ENCODE peak calls at places on chromosome 2, in four cellular contexts. One of them, this sample, is unnamed.

GRCh38 chr2:237451582-237452469 is 35.2 kb upstream of the MLPH start:
- DNase-seq in GM12891: no peak
- DNase-seq in GM12878: no peak
- DNase-seq in K562: no peak
- DNase-seq in this sample: no peak

GRCh38 chr2:46097714-46098480 is 199.3 kb upstream of the EPAS1 start:
- DNase-seq in GM12878: no peak
- DNase-seq in K562: peak
- DNase-seq in GM12891: no peak
- DNase-seq in this sample: no peak

GRCh38 chr2:227411990-227412350 is 24.2 kb upstream of the SCYGR1 start:
- DNase-seq in K562: no peak
- DNase-seq in GM12891: no peak
- DNase-seq in GM12878: no peak
- DNase-seq in this sample: no peak

GRCh38 chr2:127859712-127860085 is 1.7 kb upstream of the POLR2D start:
- DNase-seq in K562: peak
- DNase-seq in GM12891: peak
- DNase-seq in GM12878: no peak
- DNase-seq in this sample: peak

GRCh38 chr2:190722061-190722759 is 73.3 kb downstream of the NAB1 start:
- DNase-seq in GM12878: peak
- DNase-seq in K562: no peak
- DNase-seq in GM12891: no peak
- DNase-seq in this sample: no peak

GRCh38 chr2:113211226-113212105 is 37.7 kb downstream of the PSD4 start:
- DNase-seq in K562: no peak
- DNase-seq in GM12891: no peak
- DNase-seq in GM12878: no peak
- DNase-seq in this sample: no peak

GRCh38 chr2:148876589-148877402 is 1.8 kb downstream of the KIF5C start:
- DNase-seq in K562: peak
- DNase-seq in GM12878: no peak
- DNase-seq in GM12891: no peak
- DNase-seq in this sample: peak

GRCh38 chr2:238566001-238566645 is 139.4 kb downstream of the ASB1 start:
- DNase-seq in GM12891: no peak
- DNase-seq in GM12878: no peak
- DNase-seq in K562: no peak
- DNase-seq in this sample: no peak

GRCh38 chr2:75102011-75102410 is 97.3 kb downstream of the TACR1 start:
- DNase-seq in K562: no peak
- DNase-seq in GM12891: no peak
- DNase-seq in GM12878: no peak
- DNase-seq in this sample: no peak

GRCh38 chr2:14297906-14298305 is 334.6 kb upstream of the LRATD1 start:
- DNase-seq in GM12878: no peak
- DNase-seq in GM12891: no peak
- DNase-seq in K562: no peak
- DNase-seq in this sample: no peak

GRCh38 chr2:222734690-222735014 is 63.2 kb downstream of the MOGAT1 start:
- DNase-seq in K562: no peak
- DNase-seq in GM12878: peak
- DNase-seq in GM12891: no peak
- DNase-seq in this sample: no peak

GRCh38 chr2:195662138-195662537 is 5.1 kb downstream of the SLC39A10 start:
- DNase-seq in K562: peak
- DNase-seq in GM12891: no peak
- DNase-seq in GM12878: no peak
- DNase-seq in this sample: no peak

GRCh38 chr2:215143458-215143857 is 5.0 kb upstream of the ABCA12 start:
- DNase-seq in GM12878: no peak
- DNase-seq in GM12891: no peak
- DNase-seq in K562: no peak
- DNase-seq in this sample: no peak

GRCh38 chr2:16664052-16664731 is 1.4 kb downstream of the CYRIA start:
- DNase-seq in K562: no peak
- DNase-seq in GM12878: no peak
- DNase-seq in GM12891: no peak
- DNase-seq in this sample: no peak

GRCh38 chr2:108288534-108289106 is at the start of gene SULT1C2:
- DNase-seq in K562: no peak
- DNase-seq in GM12878: no peak
- DNase-seq in GM12891: no peak
- DNase-seq in this sample: no peak
- TF ChIP-seq POLR2A in K562: no peak
- TF ChIP-seq POLR2A in GM12878: no peak
- TF ChIP-seq POLR2A in GM12891: no peak
- TF ChIP-seq POLR2A in this sample: no peak

GRCh38 chr2:126700073-126700581 is 44.2 kb downstream of the GYPC start:
- DNase-seq in GM12878: no peak
- DNase-seq in GM12891: no peak
- DNase-seq in K562: no peak
- DNase-seq in this sample: no peak

GRCh38 chr2:126700677-126701076 is 44.7 kb downstream of the GYPC start:
- DNase-seq in GM12878: no peak
- DNase-seq in GM12891: no peak
- DNase-seq in K562: peak
- DNase-seq in this sample: no peak

GRCh38 chr2:126698376-126698775 is 42.4 kb downstream of the GYPC start:
- DNase-seq in GM12878: no peak
- DNase-seq in GM12891: no peak
- DNase-seq in K562: no peak
- DNase-seq in this sample: no peak

GRCh38 chr2:126696644-126697520 is 40.9 kb downstream of the GYPC start:
- DNase-seq in K562: no peak
- DNase-seq in GM12891: no peak
- DNase-seq in GM12878: no peak
- DNase-seq in this sample: no peak

DNA sequence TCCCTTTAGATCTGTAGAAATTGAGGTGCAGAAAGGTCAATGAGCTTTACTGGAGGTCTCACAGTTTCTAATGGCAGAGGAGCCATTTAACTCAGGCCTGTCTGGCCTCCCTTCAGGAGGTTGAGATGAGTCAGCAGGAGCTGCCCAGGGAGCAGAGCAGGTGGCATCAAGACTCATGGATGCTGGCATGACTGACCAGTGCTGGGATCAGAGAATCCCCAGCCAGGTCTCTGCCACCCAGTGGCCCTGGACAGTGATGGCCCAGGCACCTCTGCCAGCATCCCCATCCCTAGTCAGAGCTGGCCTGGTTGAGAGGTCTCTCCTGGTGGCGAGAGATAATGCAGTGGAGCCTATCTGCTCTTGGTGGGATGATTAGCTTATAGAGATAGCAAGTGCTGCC is 43.0 kb downstream of the GYPC start:
- DNase-seq in GM12878: no peak
- DNase-seq in K562: no peak
- DNase-seq in GM12891: no peak
- DNase-seq in this sample: no peak
- TF ChIP-seq TAF1 in GM12878: no peak
- TF ChIP-seq TAF1 in K562: no peak
- TF ChIP-seq TAF1 in GM12891: no peak
- TF ChIP-seq TAF1 in this sample: no peak

GRCh38 chr2:28720345-28720744 is 31.3 kb upstream of the PPP1CB start:
- DNase-seq in GM12878: no peak
- DNase-seq in GM12891: no peak
- DNase-seq in K562: no peak
- DNase-seq in this sample: no peak

GRCh38 chr2:28721601-28722191 is 29.9 kb upstream of the PPP1CB start:
- DNase-seq in K562: no peak
- DNase-seq in GM12891: no peak
- DNase-seq in GM12878: no peak
- DNase-seq in this sample: no peak

GRCh38 chr2:28716265-28716865 is 35.3 kb upstream of the PPP1CB start:
- DNase-seq in GM12891: no peak
- DNase-seq in GM12878: peak
- DNase-seq in K562: peak
- DNase-seq in this sample: no peak

GRCh38 chr2:28713582-28714292 is 37.9 kb upstream of the PPP1CB start:
- DNase-seq in GM12878: no peak
- DNase-seq in GM12891: no peak
- DNase-seq in K562: peak
- DNase-seq in this sample: no peak

GRCh38 chr2:28717339-28717758 is 34.3 kb upstream of the PPP1CB start:
- DNase-seq in GM12878: no peak
- DNase-seq in K562: peak
- DNase-seq in GM12891: no peak
- DNase-seq in this sample: no peak
- TF ChIP-seq POLR2AphosphoS5 in GM12878: no peak
- TF ChIP-seq POLR2AphosphoS5 in K562: no peak
- TF ChIP-seq POLR2AphosphoS5 in GM12891: no peak
- TF ChIP-seq POLR2AphosphoS5 in this sample: no peak

GRCh38 chr2:64404002-64404731 is 49.8 kb upstream of the LGALSL start:
- DNase-seq in GM12891: no peak
- DNase-seq in K562: no peak
- DNase-seq in GM12878: no peak
- DNase-seq in this sample: no peak
- TF ChIP-seq POLR2A in GM12891: no peak
- TF ChIP-seq POLR2A in K562: no peak
- TF ChIP-seq POLR2A in GM12878: no peak
- TF ChIP-seq POLR2A in this sample: no peak

DNA sequence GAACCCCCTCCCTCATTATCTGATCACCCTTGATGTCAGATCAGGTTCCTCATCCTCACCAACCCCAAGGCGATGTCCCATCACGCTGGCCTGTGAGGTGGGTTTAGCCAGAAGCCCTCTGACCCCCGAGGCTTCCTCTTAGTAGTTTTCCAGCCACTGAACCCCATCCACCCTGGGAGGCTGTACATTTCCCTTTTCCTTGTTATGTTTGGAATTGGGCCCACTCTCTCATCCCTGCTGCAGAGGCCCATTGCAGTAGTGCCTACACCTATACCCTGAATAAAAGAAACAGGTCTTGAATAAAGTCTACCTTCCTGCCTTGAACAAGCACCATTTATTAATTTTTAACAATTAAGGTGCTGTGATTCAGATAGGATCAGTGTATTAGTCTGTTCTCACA is 80.1 kb downstream of the NCAPH start:
- DNase-seq in K562: no peak
- DNase-seq in GM12878: no peak
- DNase-seq in GM12891: no peak
- DNase-seq in this sample: no peak
- TF ChIP-seq TAF1 in K562: no peak
- TF ChIP-seq TAF1 in GM12878: no peak
- TF ChIP-seq TAF1 in GM12891: no peak
- TF ChIP-seq TAF1 in this sample: no peak

GRCh38 chr2:122516775-122517174 is 761.3 kb downstream of the TSN start:
- DNase-seq in GM12878: no peak
- DNase-seq in GM12891: no peak
- DNase-seq in K562: no peak
- DNase-seq in this sample: no peak
- TF ChIP-seq POLR2AphosphoS5 in GM12878: no peak
- TF ChIP-seq POLR2AphosphoS5 in GM12891: no peak
- TF ChIP-seq POLR2AphosphoS5 in K562: no peak
- TF ChIP-seq POLR2AphosphoS5 in this sample: no peak

GRCh38 chr2:134573724-134574123 is 145.1 kb downstream of the TMEM163 start:
- DNase-seq in GM12891: no peak
- DNase-seq in K562: no peak
- DNase-seq in GM12878: no peak
- DNase-seq in this sample: no peak
- TF ChIP-seq POLR2A in GM12891: no peak
- TF ChIP-seq POLR2A in K562: no peak
- TF ChIP-seq POLR2A in GM12878: no peak
- TF ChIP-seq POLR2A in this sample: no peak

This sample was measured in GM12892.